ENCODE peak calls at places on chromosome 15, in eight cellular contexts. One of them, this sample, is unnamed.

GRCh38 chr15:82040862-82041261 is 5.0 kb downstream of the MEX3B start:
- DNase-seq in activated CD4-positive, alpha-beta T cell treated with anti-CD3 and anti-CD28 coated beads for 24 hours: no peak
- DNase-seq in lower lobe of right lung: no peak
- DNase-seq in NCI-H1694 treated with DMSO at 0.1 percent for 48 hours: peak
- DNase-seq in GM12865: no peak
- DNase-seq in CD4-positive, CD25-positive, alpha-beta regulatory T cell: no peak
- DNase-seq in stimulated activated CD8-positive, alpha-beta memory T cell treated with anti-CD3 and anti-CD28 coated beads, Interleukin-4, amount 100 ng/mL, for 48 hours: no peak
- DNase-seq in GM13976: no peak
- DNase-seq in this sample: no peak

GRCh38 chr15:99556010-99556409 is 9.8 kb upstream of the MEF2A start:
- DNase-seq in NCI-H1694 treated with DMSO at 0.1 percent for 48 hours: peak
- DNase-seq in activated CD4-positive, alpha-beta T cell treated with anti-CD3 and anti-CD28 coated beads for 24 hours: no peak
- DNase-seq in GM13976: no peak
- DNase-seq in lower lobe of right lung: no peak
- DNase-seq in stimulated activated CD8-positive, alpha-beta memory T cell treated with anti-CD3 and anti-CD28 coated beads, Interleukin-4, amount 100 ng/mL, for 48 hours: no peak
- DNase-seq in CD4-positive, CD25-positive, alpha-beta regulatory T cell: no peak
- DNase-seq in GM12865: no peak
- DNase-seq in this sample: no peak

GRCh38 chr15:100726426-100727190 is 124.2 kb downstream of the ASB7 start:
- DNase-seq in stimulated activated CD8-positive, alpha-beta memory T cell treated with anti-CD3 and anti-CD28 coated beads, Interleukin-4, amount 100 ng/mL, for 48 hours: no peak
- DNase-seq in activated CD4-positive, alpha-beta T cell treated with anti-CD3 and anti-CD28 coated beads for 24 hours: no peak
- DNase-seq in GM12865: no peak
- DNase-seq in NCI-H1694 treated with DMSO at 0.1 percent for 48 hours: no peak
- DNase-seq in GM13976: peak
- DNase-seq in CD4-positive, CD25-positive, alpha-beta regulatory T cell: no peak
- DNase-seq in lower lobe of right lung: no peak
- DNase-seq in this sample: no peak

GRCh38 chr15:37698679-37699078 is 235.8 kb upstream of the TMCO5A start:
- DNase-seq in GM13976: no peak
- DNase-seq in NCI-H1694 treated with DMSO at 0.1 percent for 48 hours: no peak
- DNase-seq in lower lobe of right lung: no peak
- DNase-seq in GM12865: no peak
- DNase-seq in stimulated activated CD8-positive, alpha-beta memory T cell treated with anti-CD3 and anti-CD28 coated beads, Interleukin-4, amount 100 ng/mL, for 48 hours: no peak
- DNase-seq in activated CD4-positive, alpha-beta T cell treated with anti-CD3 and anti-CD28 coated beads for 24 hours: no peak
- DNase-seq in CD4-positive, CD25-positive, alpha-beta regulatory T cell: no peak
- DNase-seq in this sample: no peak

GRCh38 chr15:31372635-31373091 is 46.0 kb downstream of the KLF13 start:
- DNase-seq in CD4-positive, CD25-positive, alpha-beta regulatory T cell: no peak
- DNase-seq in activated CD4-positive, alpha-beta T cell treated with anti-CD3 and anti-CD28 coated beads for 24 hours: no peak
- DNase-seq in NCI-H1694 treated with DMSO at 0.1 percent for 48 hours: no peak
- DNase-seq in stimulated activated CD8-positive, alpha-beta memory T cell treated with anti-CD3 and anti-CD28 coated beads, Interleukin-4, amount 100 ng/mL, for 48 hours: no peak
- DNase-seq in GM12865: no peak
- DNase-seq in GM13976: no peak
- DNase-seq in lower lobe of right lung: no peak
- DNase-seq in this sample: no peak

GRCh38 chr15:77021803-77022381 is 27.0 kb downstream of the PSTPIP1 start:
- DNase-seq in activated CD4-positive, alpha-beta T cell treated with anti-CD3 and anti-CD28 coated beads for 24 hours: peak
- DNase-seq in lower lobe of right lung: peak
- DNase-seq in GM13976: no peak
- DNase-seq in GM12865: peak
- DNase-seq in stimulated activated CD8-positive, alpha-beta memory T cell treated with anti-CD3 and anti-CD28 coated beads, Interleukin-4, amount 100 ng/mL, for 48 hours: peak
- DNase-seq in NCI-H1694 treated with DMSO at 0.1 percent for 48 hours: no peak
- DNase-seq in CD4-positive, CD25-positive, alpha-beta regulatory T cell: no peak
- DNase-seq in this sample: peak

GRCh38 chr15:74901612-74902063 is 5.0 kb downstream of the FAM219B start:
- DNase-seq in GM12865: peak
- DNase-seq in activated CD4-positive, alpha-beta T cell treated with anti-CD3 and anti-CD28 coated beads for 24 hours: peak
- DNase-seq in lower lobe of right lung: peak
- DNase-seq in GM13976: peak
- DNase-seq in stimulated activated CD8-positive, alpha-beta memory T cell treated with anti-CD3 and anti-CD28 coated beads, Interleukin-4, amount 100 ng/mL, for 48 hours: peak
- DNase-seq in NCI-H1694 treated with DMSO at 0.1 percent for 48 hours: peak
- DNase-seq in CD4-positive, CD25-positive, alpha-beta regulatory T cell: peak
- DNase-seq in this sample: peak

GRCh38 chr15:22956257-22956979 is 23.8 kb downstream of the CYFIP1 start:
- DNase-seq in stimulated activated CD8-positive, alpha-beta memory T cell treated with anti-CD3 and anti-CD28 coated beads, Interleukin-4, amount 100 ng/mL, for 48 hours: no peak
- DNase-seq in GM12865: no peak
- DNase-seq in GM13976: no peak
- DNase-seq in activated CD4-positive, alpha-beta T cell treated with anti-CD3 and anti-CD28 coated beads for 24 hours: no peak
- DNase-seq in lower lobe of right lung: no peak
- DNase-seq in CD4-positive, CD25-positive, alpha-beta regulatory T cell: no peak
- DNase-seq in NCI-H1694 treated with DMSO at 0.1 percent for 48 hours: no peak
- DNase-seq in this sample: no peak

GRCh38 chr15:85793641-85794597 is 806 bp downstream of the KLHL25 start:
- DNase-seq in lower lobe of right lung: peak
- DNase-seq in GM13976: peak
- DNase-seq in NCI-H1694 treated with DMSO at 0.1 percent for 48 hours: no peak
- DNase-seq in GM12865: peak
- DNase-seq in activated CD4-positive, alpha-beta T cell treated with anti-CD3 and anti-CD28 coated beads for 24 hours: peak
- DNase-seq in CD4-positive, CD25-positive, alpha-beta regulatory T cell: no peak
- DNase-seq in stimulated activated CD8-positive, alpha-beta memory T cell treated with anti-CD3 and anti-CD28 coated beads, Interleukin-4, amount 100 ng/mL, for 48 hours: peak
- DNase-seq in this sample: peak

GRCh38 chr15:48185527-48185926 is 5.9 kb upstream of the CTXN2 start:
- DNase-seq in CD4-positive, CD25-positive, alpha-beta regulatory T cell: no peak
- DNase-seq in GM12865: no peak
- DNase-seq in activated CD4-positive, alpha-beta T cell treated with anti-CD3 and anti-CD28 coated beads for 24 hours: no peak
- DNase-seq in NCI-H1694 treated with DMSO at 0.1 percent for 48 hours: no peak
- DNase-seq in GM13976: no peak
- DNase-seq in lower lobe of right lung: no peak
- DNase-seq in stimulated activated CD8-positive, alpha-beta memory T cell treated with anti-CD3 and anti-CD28 coated beads, Interleukin-4, amount 100 ng/mL, for 48 hours: no peak
- DNase-seq in this sample: no peak

GRCh38 chr15:75836953-75837321 is 6.3 kb upstream of the UBE2Q2 start:
- DNase-seq in GM12865: peak
- DNase-seq in NCI-H1694 treated with DMSO at 0.1 percent for 48 hours: no peak
- DNase-seq in stimulated activated CD8-positive, alpha-beta memory T cell treated with anti-CD3 and anti-CD28 coated beads, Interleukin-4, amount 100 ng/mL, for 48 hours: peak
- DNase-seq in CD4-positive, CD25-positive, alpha-beta regulatory T cell: no peak
- DNase-seq in activated CD4-positive, alpha-beta T cell treated with anti-CD3 and anti-CD28 coated beads for 24 hours: peak
- DNase-seq in lower lobe of right lung: peak
- DNase-seq in GM13976: peak
- DNase-seq in this sample: peak

GRCh38 chr15:74995779-74996765 is 709 bp downstream of the SCAMP5 start:
- DNase-seq in activated CD4-positive, alpha-beta T cell treated with anti-CD3 and anti-CD28 coated beads for 24 hours: no peak
- DNase-seq in stimulated activated CD8-positive, alpha-beta memory T cell treated with anti-CD3 and anti-CD28 coated beads, Interleukin-4, amount 100 ng/mL, for 48 hours: no peak
- DNase-seq in CD4-positive, CD25-positive, alpha-beta regulatory T cell: no peak
- DNase-seq in GM12865: no peak
- DNase-seq in lower lobe of right lung: no peak
- DNase-seq in GM13976: no peak
- DNase-seq in NCI-H1694 treated with DMSO at 0.1 percent for 48 hours: peak
- DNase-seq in this sample: no peak

GRCh38 chr15:98324341-98324970 is 323.9 kb upstream of the IGF1R start:
- DNase-seq in activated CD4-positive, alpha-beta T cell treated with anti-CD3 and anti-CD28 coated beads for 24 hours: no peak
- DNase-seq in lower lobe of right lung: no peak
- DNase-seq in GM13976: no peak
- DNase-seq in CD4-positive, CD25-positive, alpha-beta regulatory T cell: no peak
- DNase-seq in GM12865: no peak
- DNase-seq in NCI-H1694 treated with DMSO at 0.1 percent for 48 hours: no peak
- DNase-seq in stimulated activated CD8-positive, alpha-beta memory T cell treated with anti-CD3 and anti-CD28 coated beads, Interleukin-4, amount 100 ng/mL, for 48 hours: no peak
- DNase-seq in this sample: no peak

GRCh38 chr15:95604634-95605036 is 725.9 kb upstream of the NR2F2 start:
- DNase-seq in lower lobe of right lung: no peak
- DNase-seq in NCI-H1694 treated with DMSO at 0.1 percent for 48 hours: no peak
- DNase-seq in GM12865: no peak
- DNase-seq in CD4-positive, CD25-positive, alpha-beta regulatory T cell: no peak
- DNase-seq in GM13976: no peak
- DNase-seq in stimulated activated CD8-positive, alpha-beta memory T cell treated with anti-CD3 and anti-CD28 coated beads, Interleukin-4, amount 100 ng/mL, for 48 hours: no peak
- DNase-seq in activated CD4-positive, alpha-beta T cell treated with anti-CD3 and anti-CD28 coated beads for 24 hours: no peak
- DNase-seq in this sample: no peak

GRCh38 chr15:76191539-76192244 is 119.6 kb downstream of the ETFA start:
- DNase-seq in NCI-H1694 treated with DMSO at 0.1 percent for 48 hours: no peak
- DNase-seq in GM12865: peak
- DNase-seq in GM13976: no peak
- DNase-seq in lower lobe of right lung: no peak
- DNase-seq in activated CD4-positive, alpha-beta T cell treated with anti-CD3 and anti-CD28 coated beads for 24 hours: no peak
- DNase-seq in CD4-positive, CD25-positive, alpha-beta regulatory T cell: no peak
- DNase-seq in stimulated activated CD8-positive, alpha-beta memory T cell treated with anti-CD3 and anti-CD28 coated beads, Interleukin-4, amount 100 ng/mL, for 48 hours: no peak
- DNase-seq in this sample: no peak

GRCh38 chr15:96354731-96355560 is 24.4 kb downstream of the NR2F2 start:
- DNase-seq in GM13976: no peak
- DNase-seq in activated CD4-positive, alpha-beta T cell treated with anti-CD3 and anti-CD28 coated beads for 24 hours: no peak
- DNase-seq in GM12865: no peak
- DNase-seq in lower lobe of right lung: no peak
- DNase-seq in NCI-H1694 treated with DMSO at 0.1 percent for 48 hours: no peak
- DNase-seq in stimulated activated CD8-positive, alpha-beta memory T cell treated with anti-CD3 and anti-CD28 coated beads, Interleukin-4, amount 100 ng/mL, for 48 hours: no peak
- DNase-seq in CD4-positive, CD25-positive, alpha-beta regulatory T cell: no peak
- DNase-seq in this sample: no peak

GRCh38 chr15:67013696-67014095 is 51.7 kb upstream of the SMAD3 start:
- DNase-seq in activated CD4-positive, alpha-beta T cell treated with anti-CD3 and anti-CD28 coated beads for 24 hours: no peak
- DNase-seq in CD4-positive, CD25-positive, alpha-beta regulatory T cell: no peak
- DNase-seq in NCI-H1694 treated with DMSO at 0.1 percent for 48 hours: no peak
- DNase-seq in GM12865: no peak
- DNase-seq in lower lobe of right lung: no peak
- DNase-seq in stimulated activated CD8-positive, alpha-beta memory T cell treated with anti-CD3 and anti-CD28 coated beads, Interleukin-4, amount 100 ng/mL, for 48 hours: no peak
- DNase-seq in GM13976: no peak
- DNase-seq in this sample: no peak

GRCh38 chr15:95994418-95994817 is 336.1 kb upstream of the NR2F2 start:
- DNase-seq in GM12865: no peak
- DNase-seq in NCI-H1694 treated with DMSO at 0.1 percent for 48 hours: no peak
- DNase-seq in stimulated activated CD8-positive, alpha-beta memory T cell treated with anti-CD3 and anti-CD28 coated beads, Interleukin-4, amount 100 ng/mL, for 48 hours: no peak
- DNase-seq in lower lobe of right lung: no peak
- DNase-seq in GM13976: no peak
- DNase-seq in CD4-positive, CD25-positive, alpha-beta regulatory T cell: no peak
- DNase-seq in activated CD4-positive, alpha-beta T cell treated with anti-CD3 and anti-CD28 coated beads for 24 hours: no peak
- DNase-seq in this sample: no peak

GRCh38 chr15:91535856-91536500 is 317.5 kb upstream of the SLCO3A1 start:
- DNase-seq in lower lobe of right lung: no peak
- DNase-seq in GM13976: no peak
- DNase-seq in stimulated activated CD8-positive, alpha-beta memory T cell treated with anti-CD3 and anti-CD28 coated beads, Interleukin-4, amount 100 ng/mL, for 48 hours: no peak
- DNase-seq in NCI-H1694 treated with DMSO at 0.1 percent for 48 hours: no peak
- DNase-seq in CD4-positive, CD25-positive, alpha-beta regulatory T cell: no peak
- DNase-seq in GM12865: no peak
- DNase-seq in activated CD4-positive, alpha-beta T cell treated with anti-CD3 and anti-CD28 coated beads for 24 hours: no peak
- DNase-seq in this sample: no peak

GRCh38 chr15:51736646-51737537 is 563 bp downstream of the LYSMD2 start:
- DNase-seq in GM12865: peak
- DNase-seq in stimulated activated CD8-positive, alpha-beta memory T cell treated with anti-CD3 and anti-CD28 coated beads, Interleukin-4, amount 100 ng/mL, for 48 hours: peak
- DNase-seq in lower lobe of right lung: peak
- DNase-seq in CD4-positive, CD25-positive, alpha-beta regulatory T cell: peak
- DNase-seq in activated CD4-positive, alpha-beta T cell treated with anti-CD3 and anti-CD28 coated beads for 24 hours: no peak
- DNase-seq in GM13976: peak
- DNase-seq in NCI-H1694 treated with DMSO at 0.1 percent for 48 hours: peak
- DNase-seq in this sample: peak

GRCh38 chr15:94286581-94286980 is 55.2 kb downstream of the MCTP2 start:
- DNase-seq in CD4-positive, CD25-positive, alpha-beta regulatory T cell: no peak
- DNase-seq in activated CD4-positive, alpha-beta T cell treated with anti-CD3 and anti-CD28 coated beads for 24 hours: no peak
- DNase-seq in GM13976: no peak
- DNase-seq in GM12865: no peak
- DNase-seq in lower lobe of right lung: no peak
- DNase-seq in NCI-H1694 treated with DMSO at 0.1 percent for 48 hours: no peak
- DNase-seq in stimulated activated CD8-positive, alpha-beta memory T cell treated with anti-CD3 and anti-CD28 coated beads, Interleukin-4, amount 100 ng/mL, for 48 hours: no peak
- DNase-seq in this sample: no peak

GRCh38 chr15:98888839-98889479 is 118.6 kb downstream of the PGPEP1L start:
- DNase-seq in GM12865: peak
- DNase-seq in NCI-H1694 treated with DMSO at 0.1 percent for 48 hours: no peak
- DNase-seq in CD4-positive, CD25-positive, alpha-beta regulatory T cell: no peak
- DNase-seq in lower lobe of right lung: no peak
- DNase-seq in activated CD4-positive, alpha-beta T cell treated with anti-CD3 and anti-CD28 coated beads for 24 hours: no peak
- DNase-seq in stimulated activated CD8-positive, alpha-beta memory T cell treated with anti-CD3 and anti-CD28 coated beads, Interleukin-4, amount 100 ng/mL, for 48 hours: no peak
- DNase-seq in GM13976: no peak
- DNase-seq in this sample: no peak

GRCh38 chr15:56739964-56740640 is 6.8 kb upstream of the ZNF280D start:
- DNase-seq in GM13976: no peak
- DNase-seq in CD4-positive, CD25-positive, alpha-beta regulatory T cell: no peak
- DNase-seq in NCI-H1694 treated with DMSO at 0.1 percent for 48 hours: no peak
- DNase-seq in activated CD4-positive, alpha-beta T cell treated with anti-CD3 and anti-CD28 coated beads for 24 hours: no peak
- DNase-seq in GM12865: peak
- DNase-seq in stimulated activated CD8-positive, alpha-beta memory T cell treated with anti-CD3 and anti-CD28 coated beads, Interleukin-4, amount 100 ng/mL, for 48 hours: no peak
- DNase-seq in lower lobe of right lung: no peak
- DNase-seq in this sample: no peak

GRCh38 chr15:31098953-31099740 is 2.4 kb downstream of the TRPM1 start:
- DNase-seq in lower lobe of right lung: no peak
- DNase-seq in activated CD4-positive, alpha-beta T cell treated with anti-CD3 and anti-CD28 coated beads for 24 hours: no peak
- DNase-seq in CD4-positive, CD25-positive, alpha-beta regulatory T cell: no peak
- DNase-seq in GM12865: no peak
- DNase-seq in NCI-H1694 treated with DMSO at 0.1 percent for 48 hours: no peak
- DNase-seq in stimulated activated CD8-positive, alpha-beta memory T cell treated with anti-CD3 and anti-CD28 coated beads, Interleukin-4, amount 100 ng/mL, for 48 hours: no peak
- DNase-seq in GM13976: no peak
- DNase-seq in this sample: no peak

GRCh38 chr15:73246411-73246810 is 122.3 kb downstream of the HCN4 start:
- DNase-seq in lower lobe of right lung: no peak
- DNase-seq in CD4-positive, CD25-positive, alpha-beta regulatory T cell: no peak
- DNase-seq in stimulated activated CD8-positive, alpha-beta memory T cell treated with anti-CD3 and anti-CD28 coated beads, Interleukin-4, amount 100 ng/mL, for 48 hours: no peak
- DNase-seq in GM12865: no peak
- DNase-seq in GM13976: no peak
- DNase-seq in NCI-H1694 treated with DMSO at 0.1 percent for 48 hours: no peak
- DNase-seq in activated CD4-positive, alpha-beta T cell treated with anti-CD3 and anti-CD28 coated beads for 24 hours: no peak
- DNase-seq in this sample: no peak

GRCh38 chr15:79314811-79315210 is 3.9 kb downstream of the TMED3 start:
- DNase-seq in GM13976: no peak
- DNase-seq in GM12865: no peak
- DNase-seq in lower lobe of right lung: peak
- DNase-seq in NCI-H1694 treated with DMSO at 0.1 percent for 48 hours: no peak
- DNase-seq in activated CD4-positive, alpha-beta T cell treated with anti-CD3 and anti-CD28 coated beads for 24 hours: no peak
- DNase-seq in CD4-positive, CD25-positive, alpha-beta regulatory T cell: no peak
- DNase-seq in stimulated activated CD8-positive, alpha-beta memory T cell treated with anti-CD3 and anti-CD28 coated beads, Interleukin-4, amount 100 ng/mL, for 48 hours: no peak
- DNase-seq in this sample: no peak

GRCh38 chr15:64589435-64590084 is 129.2 kb downstream of the ZNF609 start:
- DNase-seq in lower lobe of right lung: no peak
- DNase-seq in NCI-H1694 treated with DMSO at 0.1 percent for 48 hours: no peak
- DNase-seq in GM12865: no peak
- DNase-seq in activated CD4-positive, alpha-beta T cell treated with anti-CD3 and anti-CD28 coated beads for 24 hours: no peak
- DNase-seq in CD4-positive, CD25-positive, alpha-beta regulatory T cell: no peak
- DNase-seq in stimulated activated CD8-positive, alpha-beta memory T cell treated with anti-CD3 and anti-CD28 coated beads, Interleukin-4, amount 100 ng/mL, for 48 hours: no peak
- DNase-seq in GM13976: no peak
- DNase-seq in this sample: no peak

GRCh38 chr15:81530271-81530670 is 156.3 kb upstream of the TMC3 start:
- DNase-seq in activated CD4-positive, alpha-beta T cell treated with anti-CD3 and anti-CD28 coated beads for 24 hours: no peak
- DNase-seq in stimulated activated CD8-positive, alpha-beta memory T cell treated with anti-CD3 and anti-CD28 coated beads, Interleukin-4, amount 100 ng/mL, for 48 hours: no peak
- DNase-seq in GM12865: no peak
- DNase-seq in CD4-positive, CD25-positive, alpha-beta regulatory T cell: no peak
- DNase-seq in GM13976: no peak
- DNase-seq in lower lobe of right lung: no peak
- DNase-seq in NCI-H1694 treated with DMSO at 0.1 percent for 48 hours: no peak
- DNase-seq in this sample: no peak

GRCh38 chr15:75368689-75369239 is 357 bp upstream of the MAN2C1 start:
- DNase-seq in lower lobe of right lung: no peak
- DNase-seq in CD4-positive, CD25-positive, alpha-beta regulatory T cell: no peak
- DNase-seq in GM12865: peak
- DNase-seq in stimulated activated CD8-positive, alpha-beta memory T cell treated with anti-CD3 and anti-CD28 coated beads, Interleukin-4, amount 100 ng/mL, for 48 hours: no peak
- DNase-seq in GM13976: peak
- DNase-seq in NCI-H1694 treated with DMSO at 0.1 percent for 48 hours: no peak
- DNase-seq in activated CD4-positive, alpha-beta T cell treated with anti-CD3 and anti-CD28 coated beads for 24 hours: no peak
- DNase-seq in this sample: no peak

GRCh38 chr15:73740152-73741048 is 12.8 kb downstream of the INSYN1 start:
- DNase-seq in NCI-H1694 treated with DMSO at 0.1 percent for 48 hours: no peak
- DNase-seq in lower lobe of right lung: no peak
- DNase-seq in GM12865: no peak
- DNase-seq in GM13976: no peak
- DNase-seq in CD4-positive, CD25-positive, alpha-beta regulatory T cell: no peak
- DNase-seq in activated CD4-positive, alpha-beta T cell treated with anti-CD3 and anti-CD28 coated beads for 24 hours: no peak
- DNase-seq in stimulated activated CD8-positive, alpha-beta memory T cell treated with anti-CD3 and anti-CD28 coated beads, Interleukin-4, amount 100 ng/mL, for 48 hours: no peak
- DNase-seq in this sample: no peak

This sample was measured in CD4-positive, alpha-beta memory T cell.